ENCODE peak calls at places on chromosomes 2 and 18, in four cellular contexts. I is neural crest cell, L is MCF 10A, B is cardiac muscle cell. Y is an unnamed sample.

GRCh38 chr2:145344076-145344724 is 824.3 kb upstream of the ZEB2 start:
- DNase-seq in L (no peak), I (no peak), B (no peak), Y (no peak)

GRCh38 chr2:228699400-228699799 is 517.9 kb upstream of the SPHKAP start:
- DNase-seq in L (peak; percentile 59), B (no peak), I (no peak), Y (no peak)

GRCh38 chr2:5176764-5177163 is 515.4 kb upstream of the SOX11 start:
- DNase-seq in L (peak; percentile 3), B (no peak), I (no peak), Y (no peak)

GRCh38 chr2:155815851-155816250 is 516.7 kb downstream of the NR4A2 start:
- DNase-seq in I (no peak), L (peak; percentile 58), B (peak; percentile 37), Y (peak; percentile 48)

GRCh38 chr2:53334610-53335009 is 433.0 kb upstream of the CHAC2 start:
- DNase-seq in I (no peak), B (no peak), L (no peak), Y (no peak)

GRCh38 chr2:232498452-232498851 is 10.8 kb upstream of the ECEL1 start:
- DNase-seq in B (no peak), L (no peak), I (no peak), Y (no peak)

GRCh38 chr2:55604027-55604565 is 13.3 kb downstream of the PPP4R3B start:
- DNase-seq in I (no peak), B (no peak), L (no peak), Y (no peak)

GRCh38 chr2:48250943-48251342 is 279.0 kb upstream of the STON1 start:
- DNase-seq in L (peak; percentile 82), B (no peak), I (no peak), Y (no peak)

GRCh38 chr2:11250400-11251277 is 93.8 kb downstream of the ROCK2 start:
- DNase-seq in B (no peak), L (no peak), I (no peak), Y (no peak)

GRCh38 chr2:197090713-197091367 is 164.3 kb upstream of the PGAP1 start:
- DNase-seq in I (peak; percentile 25), L (no peak), B (no peak), Y (no peak)

GRCh38 chr2:69603146-69603743 is 40.3 kb downstream of the AAK1 start:
- DNase-seq in I (no peak), B (no peak), L (no peak), Y (no peak)

GRCh38 chr18:76259012-76259568 is 236.0 kb downstream of the ZNF516 start:
- DNase-seq in L (no peak), I (no peak), B (no peak), Y (no peak)

GRCh38 chr2:188978291-188979081 is 4.3 kb downstream of the COL3A1 start:
- DNase-seq in I (no peak), L (no peak), B (peak; percentile 51), Y (no peak)

GRCh38 chr2:104033399-104033798 is 820.5 kb upstream of the POU3F3 start:
- DNase-seq in L (peak; percentile 30), I (no peak), B (peak; percentile 47), Y (no peak)

GRCh38 chr2:165758276-165758675 is 35.8 kb downstream of the GALNT3 start:
- DNase-seq in B (no peak), I (no peak), L (no peak), Y (no peak)

GRCh38 chr18:49487711-49488310 is 777 bp upstream of the C18orf32 start:
- DNase-seq in L (no peak), I (no peak), B (no peak), Y (no peak)

GRCh38 chr2:109612991-109613921 is 510 bp downstream of the SEPTIN10 start:
- DNase-seq in I (no peak), B (peak; percentile 62), L (peak; percentile 68), Y (no peak)

GRCh38 chr2:28810384-28811285 is at the start of gene SPDYA:
- DNase-seq in B (peak; percentile 69), I (peak; percentile 65), L (no peak), Y (peak; percentile 88)

GRCh38 chr2:28038722-28039121 is 148.2 kb downstream of the BABAM2 start:
- DNase-seq in I (no peak), B (no peak), L (no peak), Y (no peak)

GRCh38 chr2:58480191-58480590 is 239.1 kb upstream of the FANCL start:
- DNase-seq in L (no peak), I (no peak), B (no peak), Y (no peak)

GRCh38 chr18:72652990-72653593 is 109.0 kb upstream of the CBLN2 start:
- DNase-seq in I (peak; percentile 59), B (peak; percentile 49), L (peak; percentile 65), Y (peak; percentile 82)

GRCh38 chr2:223563462-223563861 is 38.7 kb downstream of the SCG2 start:
- DNase-seq in L (peak; percentile 92), I (no peak), B (no peak), Y (no peak)

GRCh38 chr2:158932246-158932645 is 36.2 kb upstream of the TANC1 start:
- DNase-seq in I (no peak), B (no peak), L (no peak), Y (no peak)

GRCh38 chr2:29130295-29130694 is 15.1 kb downstream of the CLIP4 start:
- DNase-seq in L (peak; percentile 93), B (peak; percentile 24), I (no peak), Y (no peak)

GRCh38 chr2:216343221-216343985 is 28.9 kb downstream of the MARCHF4 start:
- DNase-seq in L (no peak), I (no peak), B (no peak), Y (no peak)

GRCh38 chr2:55616509-55617159 is 788 bp downstream of the PPP4R3B start:
- DNase-seq in B (peak; percentile 59), I (no peak), L (peak; percentile 71), Y (no peak)

GRCh38 chr2:178057179-178057578 is 15.4 kb downstream of the PDE11A start:
- DNase-seq in I (no peak), B (no peak), L (no peak), Y (no peak)

GRCh38 chr2:80454628-80455027 is 150.1 kb upstream of the LRRTM1 start:
- DNase-seq in L (no peak), B (no peak), I (no peak), Y (peak; percentile 21)

GRCh38 chr18:8890957-8891464 is 185.7 kb downstream of the MTCL1 start:
- DNase-seq in B (no peak), L (peak; percentile 80), I (no peak), Y (no peak)

GRCh38 chr2:120123090-120123489 is 100.1 kb downstream of the TMEM185B start:
- DNase-seq in L (no peak), I (no peak), B (no peak), Y (no peak)

GRCh38 chr2:731711-732110 is 54.5 kb upstream of the TMEM18 start:
- DNase-seq in B (no peak), I (no peak), L (no peak), Y (no peak)

GRCh38 chr18:68355637-68356036 is 359.3 kb downstream of the TMX3 start:
- DNase-seq in L (no peak), I (no peak), B (no peak), Y (no peak)

GRCh38 chr2:9703085-9703641 is 72.4 kb upstream of the YWHAQ start:
- DNase-seq in L (peak; percentile 97), B (no peak), I (no peak), Y (no peak)
- TF ChIP-seq CTCF in L (no peak), B (no peak), I (no peak), Y (no peak)

GRCh38 chr18:2223859-2224258 is 347.4 kb downstream of the METTL4 start:
- DNase-seq in I (peak; percentile 18), L (peak; percentile 63), B (peak; percentile 21), Y (peak; percentile 32)
- TF ChIP-seq CTCF in I (peak; percentile 76), L (peak; percentile 76), B (peak; percentile 76), Y (peak; percentile 46)

GRCh38 chr2:157727693-157728092 is 99.0 kb upstream of the ACVR1C start:
- DNase-seq in L (no peak), B (no peak), I (no peak), Y (no peak)
- TF ChIP-seq CTCF in L (no peak), B (no peak), I (no peak), Y (no peak)

GRCh38 chr2:3107567-3107966 is 270.1 kb downstream of the EIPR1 start:
- DNase-seq in B (no peak), I (no peak), L (no peak), Y (no peak)
- TF ChIP-seq CTCF in B (no peak), I (no peak), L (no peak), Y (no peak)

DNA sequence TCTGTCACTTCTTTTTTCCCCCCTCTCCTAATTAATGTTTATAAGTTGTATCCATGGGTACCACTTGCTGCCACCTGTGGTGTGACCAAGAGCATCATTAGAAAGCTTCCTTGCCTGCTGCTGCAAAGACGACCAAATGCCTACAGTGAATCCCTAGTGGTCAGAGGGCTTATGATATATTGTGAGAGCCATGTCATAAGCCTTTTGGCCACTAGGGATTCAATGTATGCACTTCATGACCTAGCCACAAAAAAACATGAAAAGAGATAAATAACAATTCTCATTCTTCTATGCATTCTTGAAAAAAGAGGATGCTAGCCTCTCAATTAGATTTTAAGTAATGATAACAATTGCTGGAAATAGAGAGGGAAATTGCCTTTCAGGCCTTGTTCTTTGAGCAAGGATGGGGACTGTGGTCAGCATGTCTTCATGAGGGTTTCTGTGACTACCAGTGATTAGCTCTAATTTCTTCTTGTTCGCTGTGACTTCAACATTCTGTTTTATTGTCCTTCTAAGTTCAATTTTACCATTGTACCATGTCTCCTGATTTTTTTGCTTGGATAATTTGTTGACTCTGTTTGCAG is 435.3 kb downstream of the TGIF1 start:
- DNase-seq in B (no peak), I (no peak), L (peak; percentile 24), Y (no peak)
- TF ChIP-seq CTCF in B (peak; percentile 22), I (peak; percentile 53), L (peak; percentile 31), Y (peak; percentile 52)

GRCh38 chr18:3852321-3852720 is 402.3 kb downstream of the TGIF1 start:
- DNase-seq in I (no peak), B (no peak), L (no peak), Y (no peak)
- TF ChIP-seq CTCF in I (no peak), B (no peak), L (no peak), Y (no peak)

DNA sequence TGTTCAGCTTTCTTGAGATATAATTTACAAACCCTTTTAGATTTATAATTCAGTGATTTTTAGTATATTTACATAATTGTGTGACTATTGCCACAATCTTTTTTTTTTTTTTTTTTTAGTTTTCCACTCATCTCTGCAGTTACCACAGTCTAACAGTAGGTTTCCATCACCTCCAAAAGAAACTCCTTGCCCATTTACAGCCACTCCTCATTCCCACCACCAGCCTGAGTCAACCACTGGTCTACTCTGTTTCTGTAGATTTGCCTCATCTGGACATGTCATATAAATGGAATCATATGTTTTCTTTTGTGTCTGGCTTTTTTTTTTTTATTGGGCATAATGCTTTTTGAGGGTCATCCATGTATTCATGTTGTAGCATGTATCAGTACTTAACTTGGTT is 16.1 kb downstream of the MTX2 start:
- DNase-seq in L (no peak), I (no peak), B (no peak), Y (no peak)
- TF ChIP-seq CTCF in L (no peak), I (peak; percentile 27), B (no peak), Y (peak; percentile 47)